ENCODE peak calls at places on chromosomes 1 and 21, in ten cellular contexts. I, J, A, K, R, D, U, S, B and Z are unnamed samples.

GRCh38 chr1:39132505-39133339 is 71.8 kb upstream of the MACF1 start:
- DNase-seq in A (no peak), R (no peak), B (no peak), U (peak), I (peak), J (no peak), D (peak), S (peak), K (peak), Z (no peak)

GRCh38 chr21:17660862-17661261 is 48.2 kb upstream of the BTG3 start:
- DNase-seq in S (peak), A (no peak), I (no peak), D (no peak), R (no peak), B (no peak), U (no peak), K (no peak), J (no peak), Z (no peak)

GRCh38 chr1:171740987-171741871 is 636 bp downstream of the VAMP4 start:
- DNase-seq in B (peak), D (peak), J (peak), K (peak), I (no peak), R (no peak), S (peak), A (peak), U (peak), Z (no peak)

GRCh38 chr1:229070168-229070567 is 200.7 kb upstream of the RAB4A start:
- DNase-seq in J (no peak), I (peak), R (peak), B (no peak), U (peak), S (peak), D (peak), K (peak), A (no peak), Z (peak)

GRCh38 chr1:6028042-6028895 is 17.4 kb upstream of the KCNAB2 start:
- DNase-seq in B (peak), R (no peak), A (peak), U (no peak), J (peak), D (no peak), I (peak), K (no peak), S (no peak), Z (no peak)

GRCh38 chr1:203402609-203403337 is 51.9 kb upstream of the FMOD start:
- DNase-seq in S (no peak), I (no peak), B (no peak), R (no peak), K (peak), D (no peak), U (peak), J (no peak), A (no peak), Z (peak)

GRCh38 chr1:175133693-175134435 is 58.7 kb downstream of the KIAA0040 start:
- DNase-seq in B (no peak), S (no peak), U (no peak), R (no peak), J (no peak), I (no peak), K (no peak), D (no peak), A (no peak), Z (no peak)

GRCh38 chr1:2604854-2605753 is 18.5 kb downstream of the PRXL2B start:
- DNase-seq in D (no peak), U (no peak), A (no peak), S (no peak), J (no peak), I (peak), K (no peak), B (no peak), R (no peak), Z (no peak)

GRCh38 chr1:53738205-53739108 is 507 bp downstream of the GLIS1 start:
- DNase-seq in K (peak), R (no peak), B (no peak), I (no peak), S (no peak), U (no peak), A (no peak), J (no peak), D (no peak), Z (no peak)

GRCh38 chr1:207752456-207753132 is 740 bp downstream of the CD46 start:
- DNase-seq in I (peak), R (no peak), A (no peak), U (peak), S (peak), J (peak), K (peak), B (no peak), D (peak), Z (no peak)

GRCh38 chr1:233105225-233105624 is 154.8 kb downstream of the NTPCR start:
- DNase-seq in S (no peak), I (no peak), B (no peak), R (no peak), U (no peak), K (no peak), A (no peak), J (no peak), D (no peak), Z (peak)

GRCh38 chr1:115539061-115539460 is 102.7 kb upstream of the VANGL1 start:
- DNase-seq in K (no peak), I (no peak), B (no peak), S (no peak), D (no peak), R (no peak), U (no peak), A (no peak), J (no peak), Z (no peak)

GRCh38 chr1:100316622-100317021 is 35.7 kb upstream of the CDC14A start:
- DNase-seq in S (no peak), I (no peak), R (no peak), J (no peak), B (no peak), U (no peak), A (no peak), D (no peak), K (no peak), Z (no peak)

GRCh38 chr1:206672844-206673758 is 11.6 kb upstream of the MAPKAPK2 start:
- DNase-seq in D (no peak), B (no peak), A (no peak), U (no peak), J (no peak), S (no peak), R (no peak), K (no peak), I (no peak), Z (no peak)

GRCh38 chr1:205601209-205601608 is 30.6 kb downstream of the ELK4 start:
- DNase-seq in R (no peak), S (no peak), J (no peak), I (no peak), D (no peak), K (no peak), A (no peak), U (no peak), B (no peak), Z (no peak)

GRCh38 chr1:56447732-56448276 is 131.6 kb downstream of the PLPP3 start:
- DNase-seq in A (no peak), S (no peak), K (peak), R (no peak), U (no peak), I (no peak), J (no peak), B (no peak), D (no peak), Z (no peak)

GRCh38 chr1:15188145-15188544 is 34.6 kb downstream of the TMEM51 start:
- DNase-seq in I (no peak), U (no peak), K (peak), A (no peak), D (no peak), R (no peak), B (no peak), J (no peak), S (no peak), Z (no peak)

GRCh38 chr1:44327679-44328491 is 27.2 kb downstream of the ERI3 start:
- DNase-seq in I (peak), U (peak), K (peak), A (no peak), S (peak), R (peak), D (peak), B (no peak), J (no peak), Z (peak)

GRCh38 chr1:112308716-112309115 is 87.3 kb upstream of the CTTNBP2NL start:
- DNase-seq in D (no peak), B (no peak), J (no peak), R (no peak), K (no peak), S (no peak), U (no peak), I (no peak), A (no peak), Z (no peak)

GRCh38 chr21:27448960-27449359 is 482.1 kb upstream of the ADAMTS5 start:
- DNase-seq in I (no peak), K (no peak), D (no peak), J (no peak), A (no peak), U (no peak), R (no peak), S (peak), B (no peak), Z (no peak)

GRCh38 chr1:63662056-63662836 is 69.0 kb downstream of the PGM1 start:
- DNase-seq in I (no peak), J (no peak), B (no peak), R (no peak), U (peak), K (peak), D (peak), A (no peak), S (no peak), Z (peak)

GRCh38 chr1:107829083-107829771 is 135.8 kb downstream of the VAV3 start:
- DNase-seq in A (peak), I (no peak), U (no peak), D (no peak), S (peak), K (peak), R (no peak), J (no peak), B (no peak), Z (no peak)

GRCh38 chr1:40122865-40123264 is 25.8 kb upstream of the PPT1 start:
- DNase-seq in I (no peak), R (no peak), K (no peak), A (no peak), S (no peak), J (no peak), D (no peak), B (no peak), U (no peak), Z (no peak)

GRCh38 chr1:189708674-189709073 is 769.0 kb downstream of the BRINP3 start:
- DNase-seq in R (no peak), J (no peak), U (no peak), I (no peak), A (no peak), K (no peak), B (no peak), D (no peak), S (peak), Z (no peak)

GRCh38 chr1:91783423-91784162 is 102.4 kb downstream of the TGFBR3 start:
- DNase-seq in U (no peak), A (no peak), R (no peak), I (no peak), K (peak), D (no peak), J (no peak), B (no peak), S (no peak), Z (no peak)

GRCh38 chr21:25199944-25200343 is 407.3 kb downstream of the MRPL39 start:
- DNase-seq in A (no peak), R (no peak), B (no peak), J (no peak), U (no peak), K (no peak), D (no peak), S (no peak), I (no peak), Z (no peak)

GRCh38 chr1:201917362-201918033 is 28.8 kb downstream of the SHISA4 start:
- DNase-seq in J (no peak), D (peak), S (no peak), A (no peak), B (no peak), R (no peak), I (no peak), K (peak), U (peak), Z (peak)

GRCh38 chr1:13803546-13804239 is 103.7 kb downstream of the PRDM2 start:
- DNase-seq in K (no peak), R (no peak), S (no peak), U (no peak), B (no peak), J (no peak), I (no peak), D (no peak), A (no peak), Z (no peak)

GRCh38 chr1:2391034-2391384 is 345 bp downstream of the MORN1 start:
- DNase-seq in I (no peak), K (peak), U (peak), A (no peak), J (no peak), D (no peak), S (no peak), R (no peak), B (no peak), Z (no peak)

GRCh38 chr1:174701565-174701964 is 253.8 kb downstream of the GPR52 start:
- DNase-seq in A (no peak), K (no peak), B (no peak), J (no peak), R (no peak), U (no peak), D (no peak), I (no peak), S (no peak), Z (no peak)

GRCh38 chr1:115649964-115650363 is 8.2 kb downstream of the VANGL1 start:
- DNase-seq in B (no peak), J (no peak), S (no peak), U (no peak), I (no peak), K (no peak), D (no peak), R (no peak), A (no peak), Z (no peak)

GRCh38 chr1:245690153-245690552 is 535.4 kb downstream of the KIF26B start:
- DNase-seq in K (no peak), S (no peak), I (peak), R (no peak), U (no peak), B (no peak), J (no peak), D (no peak), A (no peak), Z (no peak)

GRCh38 chr1:88595355-88595754 is 88.7 kb upstream of the PKN2 start:
- DNase-seq in S (no peak), U (peak), I (no peak), B (no peak), A (peak), R (no peak), J (no peak), K (peak), D (no peak), Z (peak)

GRCh38 chr21:34580181-34580700 is 34.7 kb downstream of the RCAN1 start:
- DNase-seq in R (no peak), K (no peak), S (no peak), J (no peak), B (no peak), U (no peak), I (peak), A (no peak), D (peak), Z (no peak)

GRCh38 chr21:42850866-42851391 is 28.4 kb downstream of the WDR4 start:
- DNase-seq in S (no peak), K (no peak), D (no peak), B (no peak), U (peak), J (no peak), R (no peak), I (no peak), A (no peak), Z (no peak)